ENCODE peak calls at places on chromosomes 5 and 9, in four cellular contexts. One of them, this sample, is unnamed.

GRCh38 chr5:1445313-1445894 is at the start of gene SLC6A3:
- DNase-seq in AG04450: no peak
- DNase-seq in small intestine: peak; percentile 28
- DNase-seq in cardiac fibroblast: no peak
- DNase-seq in this sample: no peak

GRCh38 chr9:27870404-27870803 is 297.1 kb upstream of the C9orf72 start:
- DNase-seq in AG04450: no peak
- DNase-seq in small intestine: no peak
- DNase-seq in cardiac fibroblast: no peak
- DNase-seq in this sample: peak; percentile 1

GRCh38 chr5:163190283-163190682 is 247.1 kb upstream of the CCNG1 start:
- DNase-seq in AG04450: no peak
- DNase-seq in small intestine: no peak
- DNase-seq in cardiac fibroblast: no peak
- DNase-seq in this sample: no peak

GRCh38 chr9:95796029-95796428 is 79.5 kb upstream of the ERCC6L2 start:
- DNase-seq in AG04450: no peak
- DNase-seq in small intestine: peak; percentile 13
- DNase-seq in cardiac fibroblast: no peak
- DNase-seq in this sample: no peak

GRCh38 chr5:15914603-15915002 is 265.0 kb downstream of the MARCHF11 start:
- DNase-seq in AG04450: no peak
- DNase-seq in small intestine: no peak
- DNase-seq in cardiac fibroblast: peak; percentile 32
- DNase-seq in this sample: no peak

GRCh38 chr5:118862596-118862995 is 125.8 kb downstream of the DTWD2 start:
- DNase-seq in AG04450: no peak
- DNase-seq in small intestine: no peak
- DNase-seq in cardiac fibroblast: no peak
- DNase-seq in this sample: no peak

GRCh38 chr5:135059000-135059923 is 25.2 kb upstream of the PITX1 start:
- DNase-seq in AG04450: no peak
- DNase-seq in small intestine: no peak
- DNase-seq in cardiac fibroblast: no peak
- DNase-seq in this sample: no peak

GRCh38 chr5:169701910-169702451 is 64.9 kb downstream of the DOCK2 start:
- DNase-seq in AG04450: no peak
- DNase-seq in small intestine: peak; percentile 1
- DNase-seq in cardiac fibroblast: peak; percentile 74
- DNase-seq in this sample: peak; percentile 17

GRCh38 chr5:38538161-38538560 is 18.3 kb downstream of the LIFR start:
- DNase-seq in AG04450: no peak
- DNase-seq in small intestine: no peak
- DNase-seq in cardiac fibroblast: no peak
- DNase-seq in this sample: no peak

GRCh38 chr9:27184556-27185351 is 75.7 kb downstream of the TEK start:
- DNase-seq in AG04450: no peak
- DNase-seq in small intestine: no peak
- DNase-seq in cardiac fibroblast: peak; percentile 57
- DNase-seq in this sample: peak; percentile 81

GRCh38 chr5:52051759-52052158 is 668.5 kb downstream of the ISL1 start:
- DNase-seq in AG04450: no peak
- DNase-seq in small intestine: no peak
- DNase-seq in cardiac fibroblast: no peak
- DNase-seq in this sample: no peak

GRCh38 chr9:113241161-113241560 is 19.8 kb downstream of the SLC31A1 start:
- DNase-seq in AG04450: no peak
- DNase-seq in small intestine: no peak
- DNase-seq in cardiac fibroblast: no peak
- DNase-seq in this sample: no peak

GRCh38 chr5:120615967-120616645 is 152.0 kb downstream of the PRR16 start:
- DNase-seq in AG04450: peak; percentile 63
- DNase-seq in small intestine: no peak
- DNase-seq in cardiac fibroblast: peak; percentile 93
- DNase-seq in this sample: peak; percentile 71

GRCh38 chr5:133460172-133460758 is 152.1 kb downstream of the FSTL4 start:
- DNase-seq in AG04450: no peak
- DNase-seq in small intestine: peak; percentile 8
- DNase-seq in cardiac fibroblast: peak; percentile 10
- DNase-seq in this sample: no peak

GRCh38 chr9:18256574-18256973 is 217.4 kb upstream of the ADAMTSL1 start:
- DNase-seq in AG04450: no peak
- DNase-seq in small intestine: peak; percentile 9
- DNase-seq in cardiac fibroblast: peak; percentile 58
- DNase-seq in this sample: no peak

GRCh38 chr9:120310035-120310434 is 269.9 kb downstream of the CDK5RAP2 start:
- DNase-seq in AG04450: no peak
- DNase-seq in small intestine: no peak
- DNase-seq in cardiac fibroblast: no peak
- DNase-seq in this sample: no peak

GRCh38 chr9:80885894-80886293 is 803.5 kb downstream of the TLE1 start:
- DNase-seq in AG04450: no peak
- DNase-seq in small intestine: no peak
- DNase-seq in cardiac fibroblast: peak; percentile 38
- DNase-seq in this sample: no peak

GRCh38 chr9:36961568-36962360 is 72.3 kb downstream of the PAX5 start:
- DNase-seq in AG04450: no peak
- DNase-seq in small intestine: no peak
- DNase-seq in cardiac fibroblast: no peak
- DNase-seq in this sample: no peak

GRCh38 chr5:180670586-180671359 is 21.4 kb upstream of the FLT4 start:
- DNase-seq in AG04450: no peak
- DNase-seq in small intestine: peak; percentile 62
- DNase-seq in cardiac fibroblast: peak; percentile 54
- DNase-seq in this sample: no peak

GRCh38 chr5:44266882-44267577 is 122.2 kb downstream of the FGF10 start:
- DNase-seq in AG04450: no peak
- DNase-seq in small intestine: no peak
- DNase-seq in cardiac fibroblast: no peak
- DNase-seq in this sample: no peak

GRCh38 chr9:34990908-34991832 is 1.6 kb downstream of the DNAJB5 start:
- DNase-seq in AG04450: no peak
- DNase-seq in small intestine: no peak
- DNase-seq in cardiac fibroblast: no peak
- DNase-seq in this sample: no peak

GRCh38 chr5:62457071-62457470 is 44.5 kb downstream of the IPO11 start:
- DNase-seq in AG04450: no peak
- DNase-seq in small intestine: no peak
- DNase-seq in cardiac fibroblast: peak; percentile 45
- DNase-seq in this sample: no peak

GRCh38 chr5:87588316-87588715 is 175.6 kb upstream of the CCNH start:
- DNase-seq in AG04450: no peak
- DNase-seq in small intestine: no peak
- DNase-seq in cardiac fibroblast: no peak
- DNase-seq in this sample: no peak

GRCh38 chr5:36696059-36696673 is 89.8 kb downstream of the SLC1A3 start:
- DNase-seq in AG04450: peak; percentile 21
- DNase-seq in small intestine: peak; percentile 57
- DNase-seq in cardiac fibroblast: peak; percentile 80
- DNase-seq in this sample: no peak

GRCh38 chr9:17906204-17906840 is 327.5 kb downstream of the SH3GL2 start:
- DNase-seq in AG04450: no peak
- DNase-seq in small intestine: no peak
- DNase-seq in cardiac fibroblast: peak; percentile 3
- DNase-seq in this sample: no peak

GRCh38 chr5:19531374-19531952 is 456.5 kb downstream of the CDH18 start:
- DNase-seq in AG04450: no peak
- DNase-seq in small intestine: no peak
- DNase-seq in cardiac fibroblast: peak; percentile 21
- DNase-seq in this sample: peak; percentile 13

GRCh38 chr5:136043551-136043950 is 14.8 kb downstream of the TGFBI start:
- DNase-seq in AG04450: no peak
- DNase-seq in small intestine: no peak
- DNase-seq in cardiac fibroblast: peak; percentile 71
- DNase-seq in this sample: no peak

GRCh38 chr5:151584057-151584937 is 6.8 kb downstream of the FAT2 start:
- DNase-seq in AG04450: no peak
- DNase-seq in small intestine: no peak
- DNase-seq in cardiac fibroblast: no peak
- DNase-seq in this sample: no peak

GRCh38 chr5:75235711-75236110 is 967 bp downstream of the ANKRD31 start:
- DNase-seq in AG04450: no peak
- DNase-seq in small intestine: no peak
- DNase-seq in cardiac fibroblast: no peak
- DNase-seq in this sample: no peak

GRCh38 chr5:90093931-90094485 is 315.5 kb downstream of the CETN3 start:
- DNase-seq in AG04450: no peak
- DNase-seq in small intestine: no peak
- DNase-seq in cardiac fibroblast: peak; percentile 23
- DNase-seq in this sample: no peak

GRCh38 chr9:99112750-99113417 is 8.0 kb downstream of the TGFBR1 start:
- DNase-seq in AG04450: no peak
- DNase-seq in small intestine: no peak
- DNase-seq in cardiac fibroblast: no peak
- DNase-seq in this sample: no peak

GRCh38 chr5:173501271-173501670 is 115.2 kb downstream of the BOD1 start:
- DNase-seq in AG04450: no peak
- DNase-seq in small intestine: no peak
- DNase-seq in cardiac fibroblast: no peak
- DNase-seq in this sample: no peak

GRCh38 chr5:159106193-159106568 is 6.5 kb upstream of the EBF1 start:
- DNase-seq in AG04450: no peak
- DNase-seq in small intestine: no peak
- DNase-seq in cardiac fibroblast: no peak
- DNase-seq in this sample: no peak

GRCh38 chr9:134626576-134627416 is 14.8 kb upstream of the COL5A1 start:
- DNase-seq in AG04450: no peak
- DNase-seq in small intestine: no peak
- DNase-seq in cardiac fibroblast: peak; percentile 31
- DNase-seq in this sample: no peak

GRCh38 chr5:77016962-77017361 is 13.2 kb upstream of the AGGF1 start:
- DNase-seq in AG04450: no peak
- DNase-seq in small intestine: no peak
- DNase-seq in cardiac fibroblast: no peak
- DNase-seq in this sample: no peak

GRCh38 chr5:77011498-77011897 is 18.7 kb upstream of the AGGF1 start:
- DNase-seq in AG04450: no peak
- DNase-seq in small intestine: no peak
- DNase-seq in cardiac fibroblast: no peak
- DNase-seq in this sample: no peak

GRCh38 chr5:77017668-77018067 is 12.5 kb upstream of the AGGF1 start:
- DNase-seq in AG04450: no peak
- DNase-seq in small intestine: no peak
- DNase-seq in cardiac fibroblast: no peak
- DNase-seq in this sample: no peak

GRCh38 chr5:77012601-77013000 is 17.6 kb upstream of the AGGF1 start:
- DNase-seq in AG04450: no peak
- DNase-seq in small intestine: no peak
- DNase-seq in cardiac fibroblast: peak; percentile 32
- DNase-seq in this sample: no peak

GRCh38 chr5:77015938-77016569 is 14.2 kb upstream of the AGGF1 start:
- DNase-seq in AG04450: peak; percentile 23
- DNase-seq in small intestine: peak; percentile 44
- DNase-seq in cardiac fibroblast: peak; percentile 91
- DNase-seq in this sample: peak; percentile 22
- H3K4me3 ChIP-seq in AG04450: no peak overlapping the region
- H3K4me3 ChIP-seq in small intestine: no peak overlapping the region
- H3K4me3 ChIP-seq in cardiac fibroblast: no peak overlapping the region
- H3K4me3 ChIP-seq in this sample: no peak overlapping the region

GRCh38 chr5:150146235-150146634 is 9.4 kb downstream of the PDGFRB start:
- DNase-seq in AG04450: no peak
- DNase-seq in small intestine: no peak
- DNase-seq in cardiac fibroblast: no peak
- DNase-seq in this sample: no peak

GRCh38 chr5:150148408-150148927 is 7.2 kb downstream of the PDGFRB start:
- DNase-seq in AG04450: no peak
- DNase-seq in small intestine: no peak
- DNase-seq in cardiac fibroblast: no peak
- DNase-seq in this sample: no peak

GRCh38 chr5:150149618-150150017 is 6.0 kb downstream of the PDGFRB start:
- DNase-seq in AG04450: no peak
- DNase-seq in small intestine: no peak
- DNase-seq in cardiac fibroblast: no peak
- DNase-seq in this sample: no peak

GRCh38 chr5:150146862-150147579 is 8.6 kb downstream of the PDGFRB start:
- DNase-seq in AG04450: no peak
- DNase-seq in small intestine: no peak
- DNase-seq in cardiac fibroblast: no peak
- DNase-seq in this sample: no peak

DNA sequence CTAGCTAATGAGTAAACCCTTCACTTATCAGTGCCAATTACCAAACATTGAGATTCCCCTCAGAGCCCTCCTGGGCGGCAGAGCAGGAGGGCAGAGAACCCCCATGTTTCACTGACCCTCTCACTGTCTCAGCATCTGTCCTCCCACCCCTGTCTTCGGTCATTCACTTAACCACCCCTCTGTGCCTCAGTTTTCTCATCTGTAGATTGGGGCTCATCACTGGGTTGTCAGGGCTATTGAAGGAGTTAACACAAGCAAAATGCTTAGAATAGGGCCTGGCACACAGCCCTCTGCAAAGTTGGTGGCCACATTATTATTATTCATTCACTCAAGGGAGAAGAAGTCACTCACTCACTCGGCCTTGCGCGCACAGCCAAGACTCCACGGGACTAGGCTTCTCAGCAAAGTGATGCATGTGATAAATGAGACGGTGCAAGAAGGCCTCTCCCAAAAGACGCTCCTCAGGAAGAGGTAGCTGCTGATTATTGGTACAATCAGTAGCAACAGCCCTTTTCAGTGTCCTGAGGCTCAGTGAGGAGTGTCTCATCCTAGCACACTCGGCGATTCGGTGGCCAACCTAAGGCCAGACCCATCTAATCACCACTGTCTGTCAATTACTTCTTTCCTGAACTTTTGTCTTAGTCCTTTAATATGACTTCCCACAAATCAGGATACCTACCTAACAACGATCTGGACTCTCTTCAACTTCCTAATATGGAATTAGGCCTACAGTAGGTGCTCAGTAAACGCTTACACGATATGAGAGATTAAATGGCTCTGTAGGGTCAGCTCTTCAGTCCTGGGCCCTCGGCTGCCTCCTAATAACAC is 7.9 kb downstream of the PDGFRB start:
- DNase-seq in AG04450: no peak
- DNase-seq in small intestine: no peak
- DNase-seq in cardiac fibroblast: no peak
- DNase-seq in this sample: no peak
- H3K4me3 ChIP-seq in AG04450: no peak overlapping the region
- H3K4me3 ChIP-seq in small intestine: no peak overlapping the region
- H3K4me3 ChIP-seq in cardiac fibroblast: no peak overlapping the region
- H3K4me3 ChIP-seq in this sample: no peak overlapping the region

GRCh38 chr5:156758012-156758791 is 91.9 kb upstream of the PPP1R2B start:
- DNase-seq in AG04450: no peak
- DNase-seq in small intestine: no peak
- DNase-seq in cardiac fibroblast: no peak
- DNase-seq in this sample: no peak
- H3K4me3 ChIP-seq in AG04450: no peak overlapping the region
- H3K4me3 ChIP-seq in small intestine: no peak overlapping the region
- H3K4me3 ChIP-seq in cardiac fibroblast: no peak overlapping the region
- H3K4me3 ChIP-seq in this sample: no peak overlapping the region

DNA sequence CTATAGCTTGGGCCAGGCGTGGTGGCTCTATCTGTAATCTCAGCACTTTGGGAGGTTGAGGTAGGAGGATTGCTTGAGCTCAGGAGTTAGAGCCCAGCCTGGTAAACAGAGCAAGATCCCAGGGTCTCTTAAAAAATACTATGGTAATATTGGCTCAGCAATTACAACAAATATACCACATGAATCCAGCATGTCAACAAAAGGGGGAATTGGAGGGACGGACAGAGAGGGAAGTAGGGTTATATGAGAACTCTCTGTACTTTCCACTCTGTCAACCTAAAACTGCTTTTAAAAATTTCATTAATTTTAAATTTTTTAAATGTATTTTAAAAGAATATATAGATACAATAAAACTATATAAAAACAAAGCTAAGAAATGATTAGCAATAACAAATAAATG is 13.1 kb upstream of the CDC42SE2 start:
- DNase-seq in AG04450: no peak
- DNase-seq in small intestine: no peak
- DNase-seq in cardiac fibroblast: no peak
- DNase-seq in this sample: no peak
- H3K4me3 ChIP-seq in AG04450: no peak overlapping the region
- H3K4me3 ChIP-seq in small intestine: no peak overlapping the region
- H3K4me3 ChIP-seq in cardiac fibroblast: no peak overlapping the region
- H3K4me3 ChIP-seq in this sample: no peak overlapping the region

This sample was measured in skeletal muscle cell.